ENCODE peak calls at places on chromosomes 7 and 10, in nine cellular contexts. F is stomach; Q is stimulated activated CD8-positive, alpha-beta memory T cell treated with anti-CD3 and anti-CD28 coated beads, Interleukin-4, amount 100 ng/mL, for 1 hour; V is PC-3; B is fibroblast of pulmonary artery; T is neuronal stem cell; E is H9; A is HCT116; R is DMS79. N is an unnamed sample.

GRCh38 chr7:83410989-83411591 is 237.8 kb downstream of the SEMA3E start:
- DNase-seq in F (peak), Q (no peak), V (peak), B (peak), T (peak), E (no peak), A (peak), R (peak), N (no peak)

GRCh38 chr10:60497364-60497763 is 107.7 kb upstream of the ANK3 start:
- DNase-seq in F (no peak), Q (no peak), V (peak), B (no peak), T (no peak), E (no peak), A (no peak), R (no peak), N (no peak)

GRCh38 chr7:33185786-33186185 is 56.4 kb downstream of the BBS9 start:
- DNase-seq in F (no peak), Q (no peak), V (peak), B (peak), T (peak), E (no peak), A (peak), R (peak), N (no peak)

GRCh38 chr7:64870656-64871055 is 32.4 kb upstream of the ZNF273 start:
- DNase-seq in F (peak), Q (no peak), V (no peak), B (no peak), T (no peak), E (peak), A (no peak), R (no peak), N (no peak)

GRCh38 chr7:54841772-54842707 is 83.0 kb upstream of the SEC61G start:
- DNase-seq in F (no peak), Q (no peak), V (peak), B (peak), T (no peak), E (peak), A (peak), R (no peak), N (peak)

GRCh38 chr7:101479217-101479616 is 116.5 kb downstream of the COL26A1 start:
- DNase-seq in F (no peak), Q (no peak), V (no peak), B (no peak), T (no peak), E (no peak), A (no peak), R (no peak), N (no peak)

GRCh38 chr7:15885678-15886077 is 199.2 kb upstream of the MEOX2 start:
- DNase-seq in F (no peak), Q (no peak), V (no peak), B (no peak), T (no peak), E (no peak), A (no peak), R (no peak), N (no peak)

GRCh38 chr10:70887804-70888800 is at the start of gene PCBD1:
- DNase-seq in F (peak), Q (peak), V (peak), B (peak), T (peak), E (peak), A (peak), R (peak), N (peak)

GRCh38 chr10:35127289-35127891 is 744 bp downstream of the CREM start:
- DNase-seq in F (peak), Q (peak), V (peak), B (peak), T (peak), E (no peak), A (no peak), R (no peak), N (peak)

N was measured in ovary.